ENCODE peak calls at places on chromosomes 13 and 19, in seven cellular contexts. N is fibroblast of pulmonary artery, M is RWPE2, J is psoas muscle, G is OCI-LY7, R is A549, X is suprapubic skin. V is an unnamed sample.

GRCh38 chr19:15714638-15715037 is 13.2 kb upstream of the OR10H2 start:
- DNase-seq in N (no peak), M (no peak), J (no peak), G (no peak), R (no peak), X (no peak), V (no peak)

GRCh38 chr13:21987793-21988192 is 316.9 kb downstream of the FGF9 start:
- DNase-seq in N (no peak), M (no peak), J (no peak), G (no peak), R (no peak), X (no peak), V (no peak)

GRCh38 chr19:42115219-42115618 is 17.0 kb downstream of the POU2F2 start:
- DNase-seq in N (peak), M (no peak), J (no peak), G (peak), R (no peak), X (no peak), V (no peak)

GRCh38 chr19:46081928-46082727 is 41.3 kb upstream of the IGFL4 start:
- DNase-seq in N (peak), M (no peak), J (no peak), G (peak), R (peak), X (no peak), V (no peak)

GRCh38 chr19:14147797-14148605 is 11.6 kb upstream of the ASF1B start:
- DNase-seq in N (peak), M (no peak), J (peak), G (peak), R (peak), X (no peak), V (no peak)

GRCh38 chr13:23570099-23570926 is at the start of gene TNFRSF19:
- DNase-seq in N (peak), M (no peak), J (peak), G (no peak), R (no peak), X (no peak), V (no peak)

GRCh38 chr13:50670847-50671542 is 172.5 kb downstream of the DLEU7 start:
- DNase-seq in N (no peak), M (no peak), J (no peak), G (no peak), R (no peak), X (no peak), V (no peak)

GRCh38 chr19:10260141-10260584 is 8.1 kb downstream of the MRPL4 start:
- DNase-seq in N (no peak), M (peak), J (no peak), G (no peak), R (no peak), X (no peak), V (no peak)

GRCh38 chr19:58374200-58374599 is 6.6 kb downstream of the ZNF837 start:
- DNase-seq in N (peak), M (no peak), J (no peak), G (no peak), R (no peak), X (no peak), V (no peak)

GRCh38 chr19:48513289-48514122 is 1.9 kb upstream of the LMTK3 start:
- DNase-seq in N (peak), M (peak), J (no peak), G (peak), R (peak), X (no peak), V (peak)

GRCh38 chr13:98293103-98293502 is 116.0 kb upstream of the RNF113B start:
- DNase-seq in N (no peak), M (no peak), J (no peak), G (no peak), R (peak), X (no peak), V (no peak)

GRCh38 chr19:18764591-18765051 is 26.5 kb downstream of the COMP start:
- DNase-seq in N (no peak), M (no peak), J (no peak), G (no peak), R (no peak), X (no peak), V (no peak)

GRCh38 chr13:72180253-72180952 is 313.4 kb upstream of the DACH1 start:
- DNase-seq in N (no peak), M (no peak), J (no peak), G (no peak), R (no peak), X (no peak), V (no peak)

GRCh38 chr13:59437902-59438301 is 725.8 kb downstream of the DIAPH3 start:
- DNase-seq in N (peak), M (no peak), J (no peak), G (no peak), R (no peak), X (no peak), V (no peak)

DNA sequence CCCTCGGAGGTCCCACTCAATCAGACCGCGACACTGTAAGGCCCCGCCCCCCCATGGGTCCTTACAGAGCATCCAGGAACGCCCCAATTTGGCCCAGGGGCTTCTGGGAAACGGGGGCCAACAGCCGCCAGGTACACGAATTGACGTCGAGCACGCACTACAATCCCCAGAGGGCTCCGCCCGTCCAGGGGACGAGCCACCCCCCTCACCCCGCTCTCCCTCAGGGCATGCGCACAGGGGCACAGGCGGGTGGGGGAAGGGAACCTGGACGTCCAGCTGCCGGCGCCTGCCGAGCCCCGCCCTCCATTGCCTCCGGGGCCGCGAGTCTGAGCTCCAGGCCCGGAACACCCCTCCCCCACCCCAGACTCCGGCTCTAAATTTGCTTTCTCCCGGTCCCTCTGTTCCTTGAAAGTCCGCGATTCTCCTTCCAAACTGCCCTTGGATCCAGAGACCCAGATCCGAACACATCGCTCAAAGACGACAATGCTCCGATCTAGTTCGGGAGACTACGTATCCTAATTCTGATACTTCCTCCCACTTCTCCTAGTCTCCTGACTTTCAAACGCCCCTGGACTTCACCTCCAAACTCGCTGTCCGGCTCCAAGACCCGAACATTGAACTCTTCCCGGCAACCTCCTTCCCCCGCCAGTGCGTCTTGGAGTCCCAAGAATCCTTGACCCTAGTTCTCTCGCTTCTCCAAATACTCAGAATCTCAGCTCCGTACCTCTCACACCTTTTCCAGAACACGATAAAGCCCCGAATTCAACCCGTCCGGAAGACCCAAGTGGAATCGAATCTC is 805 bp downstream of the SERTAD3 start:
- DNase-seq in N (peak), M (peak), J (peak), G (peak), R (peak), X (peak), V (peak)
- H3K4me3 ChIP-seq in N (peak), M (peak), J (peak), G (peak), R (peak), X (peak), V (peak)

DNA sequence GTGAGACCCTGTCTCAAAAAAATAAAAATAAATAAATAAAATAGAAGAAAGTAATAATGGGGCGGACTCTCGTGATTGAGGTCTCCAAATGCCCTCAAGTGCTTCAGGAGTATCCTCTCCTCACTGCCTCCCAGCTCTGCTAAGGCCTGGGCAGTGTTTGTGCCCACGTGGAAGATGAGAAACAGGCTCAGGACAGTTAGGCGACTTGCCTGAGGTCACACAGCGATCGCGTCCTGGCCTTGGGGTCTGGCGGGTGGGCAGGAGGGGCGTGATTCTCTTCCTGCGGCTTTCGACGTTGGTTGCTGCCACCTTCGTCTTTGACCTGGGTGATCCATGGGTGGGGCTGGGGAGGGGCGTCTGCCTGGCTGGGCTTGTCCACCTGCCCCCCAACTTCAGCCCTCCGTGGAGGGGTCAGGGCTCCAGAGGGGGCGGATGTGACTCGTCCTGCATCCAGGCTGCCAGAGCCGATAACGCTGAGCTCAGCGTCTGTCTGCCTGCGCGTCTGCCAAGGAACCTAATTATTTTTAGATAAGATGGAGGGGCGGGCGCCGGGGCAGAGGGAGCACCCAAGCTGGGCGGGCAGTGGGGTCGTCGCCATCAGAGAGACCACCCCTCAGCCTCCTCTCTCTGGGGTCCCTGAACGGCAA is 56.9 kb downstream of the NFIC start:
- DNase-seq in N (no peak), M (no peak), J (no peak), G (no peak), R (no peak), X (no peak), V (no peak)
- H3K4me3 ChIP-seq in N (no peak), M (no peak), J (no peak), G (no peak), R (no peak), X (no peak), V (no peak)

GRCh38 chr13:112066624-112067004 is 335 bp upstream of the SOX1 start:
- DNase-seq in N (peak), M (no peak), J (peak), G (no peak), R (no peak), X (no peak), V (no peak)
- H3K4me3 ChIP-seq in N (no peak), M (no peak), J (peak), G (no peak), R (no peak), X (peak), V (no peak)

DNA sequence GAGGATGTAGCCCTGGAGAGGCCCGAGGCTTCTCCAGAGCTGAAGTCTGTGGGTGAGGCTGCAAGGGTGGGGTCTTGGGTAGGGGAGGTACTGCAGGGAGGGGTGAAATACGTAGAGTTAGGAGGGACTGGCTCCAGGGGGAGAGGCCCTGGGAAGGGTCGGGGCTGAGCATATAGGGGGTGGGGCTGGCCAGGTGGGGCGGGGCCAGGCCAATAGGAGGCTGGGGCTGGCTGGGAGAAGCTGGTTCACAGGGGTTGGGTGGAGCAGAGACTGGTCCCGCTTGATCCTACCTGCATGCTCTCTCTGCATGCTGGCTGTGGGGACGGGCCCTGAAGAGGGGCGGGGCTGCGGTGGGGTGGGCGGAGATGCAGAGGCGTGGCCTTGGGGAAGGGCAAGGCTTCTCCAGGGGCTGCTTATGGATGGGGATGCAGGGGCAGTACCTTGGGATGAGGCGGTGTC is 51.9 kb downstream of the CELF5 start:
- DNase-seq in N (no peak), M (peak), J (no peak), G (peak), R (peak), X (no peak), V (no peak)
- H3K4me3 ChIP-seq in N (no peak), M (no peak), J (no peak), G (peak), R (peak), X (no peak), V (no peak)

DNA sequence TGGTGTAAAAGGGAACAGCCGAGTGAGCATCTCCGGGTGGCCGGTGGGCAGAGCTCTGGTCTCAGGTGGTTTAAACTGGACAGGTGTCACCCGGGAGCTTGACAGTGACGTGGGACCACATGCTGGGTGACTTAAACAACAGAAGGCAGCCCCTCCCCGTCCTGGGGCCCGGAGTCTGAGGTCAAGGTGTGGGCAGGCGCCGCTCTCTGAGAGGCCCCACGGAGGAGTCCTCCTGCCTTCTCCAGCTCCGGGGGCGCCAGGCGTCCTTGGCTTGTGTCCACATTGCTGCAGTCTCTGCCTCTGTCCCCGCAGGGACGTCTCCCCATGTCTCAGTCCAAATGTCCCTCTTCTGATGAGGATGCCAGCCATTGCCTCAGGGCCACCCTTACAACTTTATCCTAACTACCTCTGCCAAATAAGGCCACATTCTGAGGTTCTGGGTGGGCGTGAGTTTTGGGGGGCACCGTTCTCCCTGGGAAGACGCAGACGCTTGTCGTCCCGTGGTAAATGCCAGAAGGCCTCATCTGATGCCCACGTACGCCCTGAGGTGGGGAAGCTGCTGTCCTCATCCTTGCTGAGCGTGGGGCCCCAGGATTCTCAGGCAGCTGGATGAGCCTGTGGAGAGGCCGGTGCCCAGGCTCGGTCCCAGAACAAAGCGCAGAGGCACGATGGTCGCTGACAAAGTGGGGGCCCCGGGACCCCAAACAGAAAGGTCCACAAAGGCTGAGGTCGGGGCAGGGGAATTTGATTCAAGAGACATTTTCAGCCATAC is 12.9 kb downstream of the GZMM start:
- DNase-seq in N (no peak), M (no peak), J (no peak), G (no peak), R (no peak), X (no peak), V (no peak)
- H3K4me3 ChIP-seq in N (no peak), M (no peak), J (no peak), G (no peak), R (peak), X (no peak), V (no peak)

DNA sequence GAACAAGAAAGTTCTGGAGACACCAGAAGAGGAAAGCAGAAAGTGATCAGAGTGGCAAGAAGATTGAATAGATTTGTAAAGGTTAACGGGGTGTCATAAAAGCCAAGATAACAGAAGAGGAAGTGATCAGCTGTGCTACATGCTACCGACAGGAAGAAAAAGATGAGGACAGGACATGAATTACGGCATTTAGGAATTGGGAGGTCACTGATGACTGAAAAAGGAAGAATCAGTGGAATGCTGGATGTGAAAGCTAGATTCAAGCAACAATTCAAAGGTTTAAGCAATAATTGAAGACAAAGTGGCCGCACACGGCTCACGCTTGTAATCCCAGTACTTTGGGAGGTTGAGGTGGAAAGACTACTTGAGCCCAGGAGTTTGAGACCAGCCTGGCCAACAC is 15.1 kb downstream of the ZNF160 start:
- DNase-seq in N (no peak), M (no peak), J (no peak), G (no peak), R (no peak), X (no peak), V (no peak)
- H3K4me3 ChIP-seq in N (no peak), M (no peak), J (no peak), G (no peak), R (no peak), X (no peak), V (no peak)

GRCh38 chr13:95641961-95642621 is 2.4 kb downstream of the DZIP1 start:
- DNase-seq in N (peak), M (no peak), J (peak), G (no peak), R (no peak), X (no peak), V (no peak)
- H3K4me3 ChIP-seq in N (peak), M (peak), J (peak), G (no peak), R (no peak), X (peak), V (no peak)

DNA sequence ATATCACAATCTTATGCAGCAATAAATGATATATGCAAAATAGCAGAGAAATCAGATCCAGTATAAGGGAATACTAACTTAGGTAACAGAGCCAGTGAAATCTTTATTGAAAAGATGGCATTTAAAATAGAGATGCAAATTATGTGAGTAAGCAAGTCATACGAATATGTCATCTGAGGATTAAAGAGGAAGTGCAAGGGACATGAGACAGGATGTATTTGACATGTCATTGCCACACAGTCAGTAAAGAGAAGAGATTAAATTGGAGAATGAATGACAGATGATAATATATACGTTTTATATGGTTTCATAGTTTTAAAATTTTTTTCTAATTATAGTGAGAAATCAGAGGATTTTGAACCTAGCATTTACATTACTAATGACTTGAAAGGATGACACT is 426.4 kb downstream of the SLITRK5 start:
- DNase-seq in N (no peak), M (no peak), J (no peak), G (no peak), R (no peak), X (no peak), V (no peak)
- H3K4me3 ChIP-seq in N (no peak), M (no peak), J (no peak), G (no peak), R (no peak), X (no peak), V (no peak)

GRCh38 chr13:37729876-37730275 is 131.3 kb upstream of the POSTN start:
- DNase-seq in N (no peak), M (no peak), J (no peak), G (no peak), R (no peak), X (no peak), V (no peak)
- H3K4me3 ChIP-seq in N (no peak), M (no peak), J (no peak), G (no peak), R (no peak), X (no peak), V (no peak)

GRCh38 chr19:3557461-3558248 is at the start of gene MFSD12:
- DNase-seq in N (peak), M (peak), J (peak), G (peak), R (peak), X (peak), V (peak)

GRCh38 chr19:3556423-3556977 is 886 bp downstream of the MFSD12 start:
- DNase-seq in N (no peak), M (peak), J (no peak), G (no peak), R (no peak), X (no peak), V (no peak)

GRCh38 chr19:3556978-3557460 is 367 bp downstream of the MFSD12 start:
- DNase-seq in N (no peak), M (peak), J (peak), G (peak), R (no peak), X (no peak), V (no peak)

GRCh38 chr19:3554254-3555083 is 2.9 kb downstream of the MFSD12 start:
- DNase-seq in N (no peak), M (no peak), J (no peak), G (peak), R (no peak), X (no peak), V (no peak)

GRCh38 chr19:3555653-3556422 is 1.5 kb downstream of the MFSD12 start:
- DNase-seq in N (no peak), M (no peak), J (no peak), G (no peak), R (no peak), X (no peak), V (no peak)
- H3K4me3 ChIP-seq in N (peak), M (peak), J (peak), G (peak), R (peak), X (peak), V (peak)

V was measured in GM12864.